ENCODE peak calls at places on chromosomes 16 and 17, in six cellular contexts. One of them, this sample, is unnamed.

GRCh38 chr17:48494335-48494734 is 36.5 kb downstream of the HOXB1 start:
- ATAC-seq in naive thymus-derived CD8-positive, alpha-beta T cell: no peak
- ATAC-seq in IMR-90: peak
- ATAC-seq in right cardiac atrium: no peak
- ATAC-seq in natural killer cell: no peak
- ATAC-seq in A549: no peak
- ATAC-seq in this sample: peak

GRCh38 chr17:17062866-17063265 is 20.6 kb downstream of the MPRIP start:
- ATAC-seq in naive thymus-derived CD8-positive, alpha-beta T cell: no peak
- ATAC-seq in IMR-90: no peak
- ATAC-seq in right cardiac atrium: peak
- ATAC-seq in natural killer cell: no peak
- ATAC-seq in A549: peak
- ATAC-seq in this sample: no peak

GRCh38 chr16:2999929-3000328 is 12.8 kb upstream of the CLDN9 start:
- ATAC-seq in naive thymus-derived CD8-positive, alpha-beta T cell: no peak
- ATAC-seq in IMR-90: no peak
- ATAC-seq in right cardiac atrium: no peak
- ATAC-seq in natural killer cell: no peak
- ATAC-seq in A549: no peak
- ATAC-seq in this sample: no peak

GRCh38 chr17:45132302-45132568 is at the start of gene PLCD3:
- ATAC-seq in naive thymus-derived CD8-positive, alpha-beta T cell: no peak
- ATAC-seq in IMR-90: no peak
- ATAC-seq in right cardiac atrium: no peak
- ATAC-seq in natural killer cell: no peak
- ATAC-seq in A549: no peak
- ATAC-seq in this sample: no peak

GRCh38 chr17:81193470-81194224 is 27.6 kb upstream of the AATK start:
- ATAC-seq in naive thymus-derived CD8-positive, alpha-beta T cell: no peak
- ATAC-seq in IMR-90: no peak
- ATAC-seq in right cardiac atrium: peak
- ATAC-seq in natural killer cell: no peak
- ATAC-seq in A549: no peak
- ATAC-seq in this sample: peak

GRCh38 chr17:13765701-13766100 is 164.0 kb upstream of the HS3ST3A1 start:
- ATAC-seq in naive thymus-derived CD8-positive, alpha-beta T cell: no peak
- ATAC-seq in IMR-90: no peak
- ATAC-seq in right cardiac atrium: peak
- ATAC-seq in natural killer cell: no peak
- ATAC-seq in A549: no peak
- ATAC-seq in this sample: no peak

GRCh38 chr16:3023415-3023668 is 400 bp downstream of the HCFC1R1 start:
- ATAC-seq in naive thymus-derived CD8-positive, alpha-beta T cell: no peak
- ATAC-seq in IMR-90: peak
- ATAC-seq in right cardiac atrium: peak
- ATAC-seq in natural killer cell: no peak
- ATAC-seq in A549: peak
- ATAC-seq in this sample: no peak

GRCh38 chr17:7001562-7001961 is 5.7 kb downstream of the ALOX12 start:
- ATAC-seq in naive thymus-derived CD8-positive, alpha-beta T cell: no peak
- ATAC-seq in IMR-90: no peak
- ATAC-seq in right cardiac atrium: no peak
- ATAC-seq in natural killer cell: no peak
- ATAC-seq in A549: no peak
- ATAC-seq in this sample: no peak

GRCh38 chr17:18065546-18065945 is 22.2 kb upstream of the DRG2 start:
- ATAC-seq in naive thymus-derived CD8-positive, alpha-beta T cell: no peak
- ATAC-seq in IMR-90: no peak
- ATAC-seq in right cardiac atrium: no peak
- ATAC-seq in natural killer cell: no peak
- ATAC-seq in A549: no peak
- ATAC-seq in this sample: no peak

GRCh38 chr17:1259910-1260389 is 10.3 kb upstream of the BHLHA9 start:
- ATAC-seq in naive thymus-derived CD8-positive, alpha-beta T cell: no peak
- ATAC-seq in IMR-90: no peak
- ATAC-seq in right cardiac atrium: peak
- ATAC-seq in natural killer cell: no peak
- ATAC-seq in A549: no peak
- ATAC-seq in this sample: no peak

GRCh38 chr16:80511824-80512223 is 29.0 kb upstream of the DYNLRB2 start:
- ATAC-seq in naive thymus-derived CD8-positive, alpha-beta T cell: no peak
- ATAC-seq in IMR-90: no peak
- ATAC-seq in right cardiac atrium: no peak
- ATAC-seq in natural killer cell: no peak
- ATAC-seq in A549: no peak
- ATAC-seq in this sample: no peak

GRCh38 chr17:45575126-45575885 is 84.8 kb upstream of the PLEKHM1 start:
- ATAC-seq in naive thymus-derived CD8-positive, alpha-beta T cell: no peak
- ATAC-seq in IMR-90: no peak
- ATAC-seq in right cardiac atrium: no peak
- ATAC-seq in natural killer cell: no peak
- ATAC-seq in A549: peak
- ATAC-seq in this sample: no peak

GRCh38 chr16:3591436-3591803 is 14.2 kb upstream of the NLRC3 start:
- ATAC-seq in naive thymus-derived CD8-positive, alpha-beta T cell: no peak
- ATAC-seq in IMR-90: no peak
- ATAC-seq in right cardiac atrium: no peak
- ATAC-seq in natural killer cell: no peak
- ATAC-seq in A549: no peak
- ATAC-seq in this sample: no peak

GRCh38 chr17:72952220-72952619 is 140.3 kb downstream of the SLC39A11 start:
- ATAC-seq in naive thymus-derived CD8-positive, alpha-beta T cell: no peak
- ATAC-seq in IMR-90: peak
- ATAC-seq in right cardiac atrium: no peak
- ATAC-seq in natural killer cell: no peak
- ATAC-seq in A549: no peak
- ATAC-seq in this sample: no peak

GRCh38 chr17:15892679-15893332 is 52.1 kb upstream of the ADORA2B start:
- ATAC-seq in naive thymus-derived CD8-positive, alpha-beta T cell: no peak
- ATAC-seq in IMR-90: peak
- ATAC-seq in right cardiac atrium: no peak
- ATAC-seq in natural killer cell: no peak
- ATAC-seq in A549: peak
- ATAC-seq in this sample: no peak

GRCh38 chr17:73231363-73231762 is 30.3 kb downstream of the CPSF4L start:
- ATAC-seq in naive thymus-derived CD8-positive, alpha-beta T cell: no peak
- ATAC-seq in IMR-90: no peak
- ATAC-seq in right cardiac atrium: no peak
- ATAC-seq in natural killer cell: no peak
- ATAC-seq in A549: no peak
- ATAC-seq in this sample: no peak

GRCh38 chr17:50311112-50311460 is 34.8 kb upstream of the XYLT2 start:
- ATAC-seq in naive thymus-derived CD8-positive, alpha-beta T cell: no peak
- ATAC-seq in IMR-90: no peak
- ATAC-seq in right cardiac atrium: no peak
- ATAC-seq in natural killer cell: no peak
- ATAC-seq in A549: no peak
- ATAC-seq in this sample: no peak

GRCh38 chr17:81252336-81253329 is 13.5 kb downstream of the NDUFAF8 start:
- ATAC-seq in naive thymus-derived CD8-positive, alpha-beta T cell: no peak
- ATAC-seq in IMR-90: no peak
- ATAC-seq in right cardiac atrium: no peak
- ATAC-seq in natural killer cell: no peak
- ATAC-seq in A549: no peak
- ATAC-seq in this sample: no peak

GRCh38 chr17:6862122-6862521 is 30.6 kb upstream of the TEKT1 start:
- ATAC-seq in naive thymus-derived CD8-positive, alpha-beta T cell: no peak
- ATAC-seq in IMR-90: no peak
- ATAC-seq in right cardiac atrium: no peak
- ATAC-seq in natural killer cell: no peak
- ATAC-seq in A549: no peak
- ATAC-seq in this sample: no peak

GRCh38 chr17:67708378-67708777 is 9.4 kb upstream of the NOL11 start:
- ATAC-seq in naive thymus-derived CD8-positive, alpha-beta T cell: no peak
- ATAC-seq in IMR-90: no peak
- ATAC-seq in right cardiac atrium: no peak
- ATAC-seq in natural killer cell: no peak
- ATAC-seq in A549: no peak
- ATAC-seq in this sample: no peak

GRCh38 chr16:85567101-85567866 is 45.8 kb upstream of the GSE1 start:
- ATAC-seq in naive thymus-derived CD8-positive, alpha-beta T cell: no peak
- ATAC-seq in IMR-90: no peak
- ATAC-seq in right cardiac atrium: no peak
- ATAC-seq in natural killer cell: no peak
- ATAC-seq in A549: no peak
- ATAC-seq in this sample: no peak

This sample was measured in gastroesophageal sphincter.